ENCODE peak calls at places on chromosomes 12 and 14, in eight cellular contexts. Q is choroid plexus epithelial cell; W is astrocyte of the cerebellum; U is epithelial cell of esophagus; Z is SK-N-SH; D is upper lobe of right lung; P is fibroblast of pulmonary artery; M is CD4-positive, alpha-beta T cell. C is an unnamed sample.

GRCh38 chr14:52352546-52352945 is 38.4 kb downstream of the PTGER2 start:
- DNase-seq in M (no peak), Q (no peak), P (peak), W (no peak), D (no peak), Z (no peak), U (no peak), C (no peak)

GRCh38 chr14:85634205-85634604 is 104.3 kb downstream of the FLRT2 start:
- DNase-seq in W (no peak), P (peak), M (no peak), D (no peak), Z (no peak), Q (no peak), U (peak), C (no peak)

GRCh38 chr12:42299392-42300308 is 26.2 kb downstream of the ZCRB1 start:
- DNase-seq in M (no peak), Z (no peak), W (no peak), P (peak), Q (peak), U (peak), D (no peak), C (peak)

GRCh38 chr14:73785834-73786631 is 65.6 kb upstream of the PTGR2 start:
- DNase-seq in P (peak), Z (peak), U (peak), W (peak), M (peak), D (peak), Q (peak), C (peak)

GRCh38 chr14:84085493-84085892 is 1444.5 kb upstream of the FLRT2 start:
- DNase-seq in Z (no peak), P (no peak), W (no peak), Q (peak), M (no peak), D (no peak), U (no peak), C (no peak)

GRCh38 chr14:38065101-38065762 is 142.5 kb upstream of the SSTR1 start:
- DNase-seq in Q (no peak), D (no peak), Z (no peak), P (no peak), W (no peak), M (peak), U (no peak), C (no peak)

GRCh38 chr14:74286736-74287135 is 16.0 kb downstream of the ABCD4 start:
- DNase-seq in D (no peak), P (no peak), Q (no peak), M (no peak), W (no peak), Z (no peak), U (no peak), C (no peak)

GRCh38 chr12:62123721-62124203 is 136.4 kb upstream of the USP15 start:
- DNase-seq in Z (peak), P (peak), M (peak), D (no peak), Q (peak), U (peak), W (peak), C (peak)

GRCh38 chr12:79255326-79255725 is 390.8 kb downstream of the SYT1 start:
- DNase-seq in P (no peak), D (no peak), U (no peak), Q (no peak), Z (no peak), W (peak), M (no peak), C (peak)

GRCh38 chr12:3998968-3999792 is 126.0 kb upstream of the PARP11 start:
- DNase-seq in Z (no peak), W (no peak), D (no peak), M (no peak), Q (peak), P (no peak), U (peak), C (peak)

GRCh38 chr14:38900887-38901286 is 202.1 kb downstream of the SEC23A start:
- DNase-seq in D (no peak), Z (no peak), P (no peak), M (no peak), W (no peak), U (no peak), Q (no peak), C (no peak)

GRCh38 chr12:47652491-47653234 is 53.2 kb downstream of the RPAP3 start:
- DNase-seq in U (no peak), W (no peak), Z (no peak), D (no peak), P (no peak), M (no peak), Q (peak), C (no peak)

GRCh38 chr12:57055834-57056233 is 5.9 kb upstream of the MYO1A start:
- DNase-seq in P (peak), D (no peak), W (no peak), U (no peak), Q (no peak), Z (no peak), M (no peak), C (no peak)

GRCh38 chr14:38078393-38078792 is 129.3 kb upstream of the SSTR1 start:
- DNase-seq in U (no peak), D (no peak), M (peak), Q (no peak), Z (no peak), W (no peak), P (no peak), C (peak)

DNA sequence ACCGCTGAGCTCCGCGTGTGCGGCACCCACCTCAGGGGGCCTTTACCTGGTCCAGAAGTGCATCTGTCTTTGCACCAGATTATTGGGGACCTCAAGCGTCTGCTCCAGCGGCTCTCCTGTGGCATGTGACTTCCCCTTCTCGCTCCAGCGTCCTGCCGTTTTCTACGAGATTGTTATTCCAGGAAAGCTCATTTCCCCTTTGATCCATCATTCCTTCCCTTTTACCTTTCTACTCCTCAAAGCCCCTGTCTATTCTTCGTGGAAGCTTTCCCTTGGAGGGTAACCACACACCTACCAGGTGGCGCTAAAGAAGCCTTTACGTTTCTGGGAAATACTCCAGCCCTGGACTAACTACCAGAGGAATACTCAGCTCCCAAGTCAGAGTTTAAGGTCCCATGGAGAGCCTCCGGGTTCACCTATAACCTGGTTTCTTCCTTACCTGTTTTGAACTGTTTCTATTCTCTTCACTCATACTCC is 1.5 kb downstream of the FKBP4 start:
- DNase-seq in M (no peak), U (peak), D (no peak), W (no peak), P (no peak), Q (no peak), Z (no peak), C (peak)
- TF ChIP-seq CTCF in M (no peak), U (peak), D (no peak), W (peak), P (no peak), Q (peak), Z (peak), C (peak)

GRCh38 chr14:42112108-42112507 is 505.4 kb downstream of the LRFN5 start:
- DNase-seq in W (no peak), D (no peak), P (peak), Z (no peak), Q (no peak), U (peak), M (no peak), C (peak)

GRCh38 chr14:42111355-42111754 is 504.7 kb downstream of the LRFN5 start:
- DNase-seq in W (no peak), Z (no peak), P (no peak), D (peak), U (peak), M (no peak), Q (no peak), C (peak)

GRCh38 chr14:42113358-42114070 is 506.8 kb downstream of the LRFN5 start:
- DNase-seq in D (peak), Z (no peak), M (no peak), P (no peak), U (no peak), W (no peak), Q (no peak), C (no peak)

DNA sequence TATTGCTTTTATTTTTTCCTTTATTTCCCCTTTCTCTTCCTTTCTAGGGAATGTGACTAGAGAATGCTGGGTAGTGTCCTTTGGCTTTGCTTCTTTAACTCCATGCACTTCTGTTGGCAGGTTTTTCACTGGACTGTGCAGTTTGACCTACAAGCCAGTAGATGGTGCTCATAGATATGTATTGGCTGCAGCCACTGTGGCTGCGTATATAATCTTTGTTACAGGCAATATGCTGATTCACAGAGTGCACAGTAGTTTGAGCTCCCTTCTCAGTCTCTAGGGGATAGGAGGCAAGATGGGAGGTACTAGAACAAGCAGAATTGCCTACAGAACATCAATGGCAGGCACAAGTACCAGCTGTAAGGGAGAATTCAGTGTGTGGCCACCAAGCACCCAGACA is 503.5 kb downstream of the LRFN5 start:
- DNase-seq in Q (peak), D (no peak), Z (peak), W (peak), P (peak), U (peak), M (no peak), C (peak)
- TF ChIP-seq CTCF in Q (peak), D (peak), Z (peak), W (peak), P (peak), U (peak), M (no peak), C (peak)

DNA sequence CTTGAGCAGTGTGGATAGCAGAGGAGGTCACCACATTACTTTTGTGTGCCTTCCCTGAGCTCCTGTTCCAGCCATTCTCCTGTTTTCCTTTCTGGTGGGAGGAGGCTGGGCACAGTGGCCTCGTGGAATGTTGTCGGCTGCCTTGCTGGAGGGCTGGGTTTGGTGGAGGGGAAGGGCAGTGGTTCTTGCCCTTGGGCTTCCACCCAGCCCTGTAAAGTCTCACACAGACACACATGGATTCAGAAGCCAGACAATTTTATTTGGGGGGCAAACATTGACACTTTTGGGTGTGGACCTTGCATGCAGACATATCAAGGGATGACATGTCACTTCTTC is 866 bp downstream of the NPFF start:
- DNase-seq in M (no peak), D (no peak), Z (no peak), Q (no peak), U (no peak), W (no peak), P (no peak), C (no peak)
- TF ChIP-seq CTCF in M (no peak), D (no peak), Z (no peak), Q (no peak), U (no peak), W (no peak), P (no peak), C (no peak)

DNA sequence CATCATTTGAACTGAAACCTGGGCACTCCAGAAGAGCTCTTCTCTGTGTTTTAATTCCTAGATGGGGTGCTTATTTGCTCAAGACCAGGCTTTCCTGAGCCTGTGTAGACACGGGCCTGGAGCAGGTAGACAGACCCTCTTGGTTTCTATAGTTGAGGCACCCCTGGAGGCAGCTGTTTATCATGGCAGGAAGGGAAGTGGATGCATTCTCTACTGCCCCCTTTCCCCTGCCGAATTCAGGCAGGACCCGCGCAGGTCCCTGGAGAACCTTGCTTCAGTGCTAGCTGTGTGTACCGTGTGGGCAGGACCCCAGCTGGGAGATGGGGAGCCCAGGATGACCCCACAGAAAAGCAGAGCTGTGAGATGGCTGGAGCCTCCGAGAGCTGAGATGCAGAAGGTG is 6.0 kb downstream of the CACNA1C start:
- DNase-seq in W (no peak), D (no peak), Z (no peak), Q (no peak), U (no peak), P (no peak), M (no peak), C (no peak)
- TF ChIP-seq CTCF in W (no peak), D (no peak), Z (no peak), Q (no peak), U (no peak), P (no peak), M (no peak), C (no peak)

DNA sequence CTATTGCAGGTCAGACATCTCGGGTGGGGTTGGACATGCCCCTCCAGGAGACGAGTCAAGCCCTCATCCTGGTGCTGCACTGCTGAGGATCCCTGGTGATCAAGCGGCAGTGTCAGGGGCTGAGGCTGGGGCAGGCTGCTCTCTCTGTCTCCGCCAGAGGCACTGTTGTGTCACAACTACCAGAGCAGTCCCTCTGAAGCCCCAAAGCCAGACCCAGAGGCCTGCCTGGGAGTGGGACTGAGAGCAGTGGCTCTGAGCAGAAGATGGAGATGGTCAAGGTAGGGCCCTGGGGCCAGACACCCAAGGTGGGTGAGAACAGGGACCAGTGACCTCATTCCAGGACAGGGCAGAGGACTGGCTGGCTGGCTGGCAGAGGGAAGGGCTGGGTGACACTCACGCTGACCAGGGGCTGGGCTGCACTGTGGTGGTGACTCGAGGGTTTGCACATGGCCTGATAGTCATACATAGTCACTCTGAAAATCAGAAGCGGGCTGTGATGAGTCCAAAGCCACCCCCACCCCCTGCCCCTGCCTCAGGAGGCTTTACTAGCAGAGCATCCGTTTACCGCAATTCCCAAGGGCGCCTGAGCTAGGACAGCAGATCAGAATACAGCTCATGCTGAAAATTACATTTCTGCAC is 19.6 kb upstream of the LRTM2 start:
- DNase-seq in W (no peak), P (no peak), D (peak), M (no peak), U (no peak), Q (peak), Z (peak), C (peak)
- TF ChIP-seq CTCF in W (peak), P (peak), D (peak), M (no peak), U (peak), Q (peak), Z (no peak), C (no peak)

GRCh38 chr14:99573436-99574098 is 30.4 kb downstream of the CCDC85C start:
- DNase-seq in U (no peak), P (no peak), Z (no peak), D (no peak), Q (no peak), M (no peak), W (no peak), C (no peak)

GRCh38 chr14:99576304-99576703 is 27.7 kb downstream of the CCDC85C start:
- DNase-seq in D (no peak), P (no peak), U (peak), M (no peak), Q (no peak), Z (no peak), W (no peak), C (no peak)

GRCh38 chr14:99576761-99577705 is 27.0 kb downstream of the CCDC85C start:
- DNase-seq in U (no peak), W (no peak), M (no peak), Q (no peak), D (no peak), Z (no peak), P (no peak), C (no peak)

GRCh38 chr14:99574099-99574880 is 29.7 kb downstream of the CCDC85C start:
- DNase-seq in Z (peak), Q (peak), D (no peak), U (peak), M (no peak), P (peak), W (no peak), C (no peak)

DNA sequence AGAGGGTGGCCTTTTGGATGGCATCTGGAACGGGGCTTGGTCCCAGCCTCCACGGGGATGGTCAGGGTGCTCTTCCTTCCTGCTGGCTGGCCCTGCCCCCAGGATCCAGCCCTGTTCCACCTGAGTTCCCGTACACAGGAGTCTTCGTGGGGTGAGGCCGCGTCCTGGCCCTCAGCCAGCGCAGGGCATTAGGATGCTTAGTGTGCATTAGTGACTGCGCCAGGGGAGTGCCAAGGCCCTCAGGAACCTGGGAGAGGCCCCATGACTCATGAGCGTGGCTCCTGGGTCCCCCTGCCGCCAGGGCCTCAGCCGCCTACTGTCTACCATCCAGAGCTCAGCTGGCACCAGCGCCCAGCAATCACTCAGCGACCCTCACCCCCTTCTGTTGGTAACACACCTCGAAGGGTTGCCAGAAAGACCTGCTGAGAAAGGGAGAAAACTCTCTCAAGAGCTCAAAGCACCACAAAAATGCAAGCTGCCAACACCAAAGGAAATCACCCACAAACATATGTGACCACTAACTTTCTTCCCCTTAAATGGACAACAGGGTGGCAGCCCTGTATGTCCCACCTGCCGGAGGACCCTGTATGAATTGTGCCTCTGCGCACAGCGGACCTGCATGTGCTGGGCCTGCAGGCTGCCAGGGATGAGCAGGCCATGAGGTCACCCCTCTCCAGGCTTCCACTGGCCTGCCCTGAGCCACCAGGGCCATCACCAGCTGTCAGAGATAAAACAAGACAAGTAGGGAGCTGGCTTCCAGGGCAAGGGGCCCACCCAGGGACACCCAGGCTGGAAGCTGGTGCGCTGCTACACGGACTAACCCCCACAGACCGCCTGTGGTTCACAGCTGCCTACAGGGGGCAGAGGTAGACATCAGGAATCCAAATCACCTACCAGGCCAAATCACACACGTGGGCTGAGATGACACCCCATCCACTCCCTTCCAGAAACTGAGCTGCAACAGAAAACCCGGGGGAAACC is 28.7 kb downstream of the CCDC85C start:
- DNase-seq in Z (peak), W (no peak), P (no peak), D (peak), M (no peak), Q (no peak), U (peak), C (peak)
- TF ChIP-seq CTCF in Z (peak), W (peak), P (peak), D (no peak), M (no peak), Q (peak), U (peak), C (peak)

DNA sequence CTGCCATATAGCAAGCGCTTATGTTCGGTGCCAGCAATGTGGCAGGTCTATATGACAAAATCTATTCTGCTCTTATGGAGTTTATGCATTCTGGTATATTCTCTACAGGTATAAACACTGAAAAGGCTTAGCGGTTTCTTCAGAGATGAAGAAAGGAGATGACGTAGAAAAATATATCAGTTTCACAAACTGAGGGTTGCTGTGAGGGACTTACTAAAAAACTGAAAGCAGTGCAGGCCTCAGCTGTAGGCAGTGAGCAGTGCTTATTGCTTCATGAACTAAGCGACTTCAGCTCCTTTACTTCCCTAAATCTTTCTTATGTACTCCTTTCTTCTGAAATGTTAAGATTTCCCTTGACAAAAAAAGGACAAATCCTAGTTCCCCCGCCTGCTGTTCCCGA is 4.5 kb downstream of the DDX47 start:
- DNase-seq in U (no peak), Q (no peak), D (no peak), M (no peak), P (no peak), Z (no peak), W (no peak), C (no peak)
- TF ChIP-seq CTCF in U (no peak), Q (no peak), D (no peak), M (no peak), P (no peak), Z (no peak), W (no peak), C (no peak)